ENCODE peak calls at places on chromosome 14, in six cellular contexts. M is IMR-90, C is trophoblast cell, A is mesenchymal stem cell, N is mesendoderm, T is neuronal stem cell. G is an unnamed sample.
A peak's percentile ranks its signal among the peaks of the same experiment; 100 is the strongest.

GRCh38 chr14:55103005-55103640 is 25.9 kb upstream of the LGALS3 start:
- DNase-seq in M (peak; percentile 95), C (peak; percentile 98), A (peak; percentile 91), N (peak; percentile 97), T (peak; percentile 31), G (peak; percentile 81)

GRCh38 chr14:59543873-59544272 is 32.7 kb downstream of the CCDC175 start:
- DNase-seq in M (no peak), C (no peak), A (no peak), N (no peak), T (no peak), G (no peak)

GRCh38 chr14:67853207-67853606 is 33.6 kb downstream of the RAD51B start:
- DNase-seq in M (no peak), C (no peak), A (no peak), N (no peak), T (no peak), G (no peak)

GRCh38 chr14:53019391-53019790 is 68.5 kb upstream of the FERMT2 start:
- DNase-seq in M (peak; percentile 64), C (no peak), A (no peak), N (no peak), T (no peak), G (no peak)

GRCh38 chr14:106564058-106564643 is 1037.8 kb downstream of the TMEM121 start:
- DNase-seq in M (no peak), C (no peak), A (no peak), N (peak; percentile 3), T (no peak), G (no peak)

GRCh38 chr14:100671386-100671901 is 55.2 kb upstream of the DLK1 start:
- DNase-seq in M (no peak), C (no peak), A (no peak), N (no peak), T (no peak), G (no peak)

GRCh38 chr14:99595034-99595433 is 9.0 kb downstream of the CCDC85C start:
- DNase-seq in M (no peak), C (no peak), A (no peak), N (no peak), T (no peak), G (no peak)

GRCh38 chr14:34138175-34138574 is 187.3 kb upstream of the EGLN3 start:
- DNase-seq in M (no peak), C (no peak), A (no peak), N (no peak), T (no peak), G (no peak)

DNA sequence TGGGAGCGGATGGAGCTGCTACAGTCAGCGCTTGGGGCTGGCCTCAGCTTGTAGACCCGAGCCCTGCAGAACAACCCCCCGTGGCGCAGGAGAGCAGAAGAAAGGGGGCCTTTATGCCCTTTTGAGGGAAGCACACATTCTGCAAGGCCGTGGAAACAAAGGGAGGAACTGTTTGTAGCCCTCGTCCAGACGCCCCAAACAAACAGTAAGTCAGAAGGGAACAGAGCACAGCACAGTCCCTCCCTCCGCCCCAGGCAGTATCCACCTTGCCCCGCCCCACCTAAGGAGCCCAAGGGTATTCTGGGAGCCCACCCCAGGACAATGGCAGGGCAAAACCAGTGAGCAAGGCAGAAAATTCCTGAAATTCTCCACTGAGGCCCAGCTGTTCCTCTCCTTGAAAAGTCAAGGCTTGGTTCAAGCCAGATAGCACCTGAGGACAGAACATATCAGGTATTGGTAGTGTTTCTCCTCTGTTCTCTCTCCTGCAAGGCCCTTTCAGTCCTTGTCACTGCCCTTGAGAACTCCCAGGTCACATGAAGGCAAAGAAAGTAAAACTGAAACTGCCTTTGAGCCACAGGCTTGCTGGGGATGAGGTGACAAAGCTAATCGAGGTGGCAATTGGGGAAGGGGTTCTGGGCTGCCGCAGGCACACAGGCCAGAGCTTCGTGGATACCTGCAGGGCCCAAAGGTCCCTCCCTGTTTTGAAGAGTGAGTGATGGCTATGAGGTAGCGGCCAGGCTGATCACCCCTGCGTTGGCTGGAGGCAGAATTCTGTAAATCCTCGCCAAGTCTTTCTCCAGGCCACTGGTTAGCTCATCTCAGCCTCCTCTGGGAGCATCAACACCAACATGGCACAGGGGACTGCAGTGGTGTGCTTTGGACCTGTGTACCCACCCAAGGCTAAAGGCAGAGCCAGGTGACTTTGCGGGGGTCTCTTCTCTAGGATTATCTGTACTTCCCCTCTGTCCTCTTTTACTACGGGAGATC is 499 bp downstream of the DGLUCY start:
- DNase-seq in M (peak; percentile 43), C (peak; percentile 48), A (peak; percentile 81), N (peak; percentile 97), T (peak; percentile 92), G (peak; percentile 81)
- H2AK5ac ChIP-seq in M (peak overlapping the region; percentile 36), C (peak overlapping the region; percentile 48), A (peak overlapping the region; percentile 4), N (peak overlapping the region; percentile 71), T (peak overlapping the region; percentile 9), G (peak overlapping the region; percentile 94)

GRCh38 chr14:103385994-103386491 is 828 bp downstream of the MARK3 start:
- DNase-seq in M (peak; percentile 31), C (peak; percentile 11), A (peak; percentile 63), N (peak; percentile 46), T (no peak), G (no peak)

GRCh38 chr14:103386632-103387329 is 1.6 kb downstream of the MARK3 start:
- DNase-seq in M (peak; percentile 35), C (no peak), A (peak; percentile 49), N (peak; percentile 37), T (no peak), G (no peak)

GRCh38 chr14:103385153-103385993 is at the start of gene MARK3:
- DNase-seq in M (peak; percentile 95), C (peak; percentile 98), A (peak; percentile 98), N (peak; percentile 98), T (peak; percentile 95), G (peak; percentile 96)

GRCh38 chr14:103382375-103382774 is 2.8 kb upstream of the MARK3 start:
- DNase-seq in M (peak; percentile 71), C (peak; percentile 20), A (peak; percentile 95), N (no peak), T (no peak), G (no peak)

GRCh38 chr14:103384450-103385152 is 614 bp upstream of the MARK3 start:
- DNase-seq in M (no peak), C (peak; percentile 48), A (no peak), N (no peak), T (no peak), G (no peak)
- H3K4me3 ChIP-seq in M (peak overlapping the region; percentile 51), C (peak overlapping the region; percentile 63), A (peak overlapping the region; percentile 100), N (peak overlapping the region; percentile 69), T (peak overlapping the region; percentile 83), G (peak overlapping the region; percentile 82)

GRCh38 chr14:23206422-23207145 is 23.1 kb upstream of the SLC7A8 start:
- DNase-seq in M (no peak), C (no peak), A (no peak), N (no peak), T (no peak), G (no peak)
- H2AK5ac ChIP-seq in M (no peak overlapping the region), C (no peak overlapping the region), A (no peak overlapping the region), N (no peak overlapping the region), T (no peak overlapping the region), G (no peak overlapping the region)

DNA sequence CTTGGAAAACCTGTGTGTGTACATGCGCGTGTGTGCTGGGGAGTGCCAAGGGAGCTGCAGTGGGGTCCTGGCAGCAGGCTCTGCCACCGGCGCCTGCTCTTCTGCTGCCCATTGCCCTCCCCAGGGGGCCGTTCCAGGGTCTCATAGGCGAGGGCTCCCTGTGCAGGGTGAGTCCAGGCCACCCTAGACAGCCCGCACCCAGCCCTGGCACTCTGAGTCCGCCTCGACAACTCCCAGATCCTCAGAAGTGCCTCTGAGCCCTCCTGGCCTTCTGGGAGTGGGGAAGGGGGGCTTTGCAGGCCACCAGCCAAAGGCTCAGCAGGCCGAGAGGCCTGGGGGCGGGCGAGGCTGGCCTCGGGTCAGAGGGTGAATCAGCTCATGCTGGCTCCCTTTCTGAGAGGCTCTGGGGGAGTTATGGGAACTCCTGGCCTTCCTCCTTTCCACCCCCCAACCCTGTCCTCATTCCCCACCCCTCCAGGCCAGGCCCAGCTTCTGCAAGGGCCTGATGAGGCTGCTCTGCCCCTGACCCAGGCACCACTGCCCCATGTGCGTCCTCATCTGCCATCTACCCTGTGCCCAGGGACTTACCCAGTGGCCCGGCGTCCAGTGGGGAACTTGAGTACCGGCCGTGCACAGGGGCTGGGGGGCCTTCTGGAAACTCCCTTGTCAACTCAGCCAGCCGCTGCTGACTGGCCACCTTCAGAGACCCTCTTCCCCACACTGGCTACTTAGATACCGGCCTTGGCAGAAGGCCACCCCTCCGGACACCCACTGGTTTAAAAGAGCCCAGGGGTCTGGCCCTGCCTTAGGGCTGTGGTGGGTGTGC is 2.1 kb upstream of the TEDC1 start:
- DNase-seq in M (no peak), C (no peak), A (no peak), N (no peak), T (no peak), G (no peak)
- H3K4me3 ChIP-seq in M (no peak overlapping the region), C (no peak overlapping the region), A (peak overlapping the region; percentile 81), N (no peak overlapping the region), T (peak overlapping the region; percentile 83), G (no peak overlapping the region)

DNA sequence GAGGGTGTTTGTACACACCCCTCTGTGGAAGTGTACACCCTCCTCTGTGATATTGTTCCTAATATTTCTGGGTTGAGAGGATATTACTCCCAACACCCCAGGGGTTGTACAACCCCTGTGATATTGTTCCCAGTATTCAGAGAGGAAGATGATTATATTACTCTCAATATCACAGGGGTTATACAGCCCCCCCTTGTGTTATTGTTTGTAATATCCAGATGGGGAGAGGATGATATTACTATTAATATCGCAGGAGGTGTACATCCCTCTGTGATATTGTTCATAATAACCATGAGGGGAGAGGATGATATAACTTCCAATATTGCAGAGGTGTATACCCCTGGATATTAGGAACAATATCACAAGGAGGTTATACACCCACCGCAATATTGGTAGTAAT is 566.1 kb upstream of the MIS18BP1 start:
- DNase-seq in M (no peak), C (no peak), A (no peak), N (no peak), T (no peak), G (no peak)
- H2AK5ac ChIP-seq in M (no peak overlapping the region), C (no peak overlapping the region), A (no peak overlapping the region), N (no peak overlapping the region), T (no peak overlapping the region), G (no peak overlapping the region)

GRCh38 chr14:104108570-104109060 is 23.1 kb downstream of the ASPG start:
- DNase-seq in M (no peak), C (no peak), A (no peak), N (no peak), T (no peak), G (no peak)
- H3K4me3 ChIP-seq in M (no peak overlapping the region), C (no peak overlapping the region), A (no peak overlapping the region), N (no peak overlapping the region), T (no peak overlapping the region), G (no peak overlapping the region)